ENCODE peak calls at places on chromosome 11, in ten cellular contexts. U is A549; H is pancreas; O is BE2C; B is Panc1; J is fibroblast of lung; T is thoracic aorta; G is naive thymus-derived CD4-positive, alpha-beta T cell; A is CD8-positive, alpha-beta T cell; F is left ventricle myocardium inferior. W is an unnamed sample. For H3K4me1, the result is how much of the 10 kb centered on the place peaks cover.

GRCh38 chr11:130979386-130979972 is 63.2 kb upstream of the SNX19 start:
- DNase-seq in U (peak), H (no peak), O (no peak), B (no peak), J (peak), T (no peak), G (no peak), A (no peak), F (no peak), W (no peak)

GRCh38 chr11:8794126-8794525 is 111.5 kb downstream of the RPL27A start:
- DNase-seq in U (no peak), H (no peak), O (no peak), B (no peak), J (no peak), T (no peak), G (no peak), A (no peak), F (no peak), W (no peak)

GRCh38 chr11:29120329-29120695 is 896.5 kb downstream of the KCNA4 start:
- DNase-seq in U (no peak), H (no peak), O (no peak), B (no peak), J (no peak), T (no peak), G (no peak), A (no peak), F (no peak), W (no peak)

GRCh38 chr11:46513934-46514342 is 79.9 kb downstream of the AMBRA1 start:
- DNase-seq in U (no peak), H (no peak), O (peak), B (no peak), J (peak), T (no peak), G (no peak), A (no peak), F (peak), W (no peak)

GRCh38 chr11:71163371-71163770 is 89.0 kb downstream of the SHANK2 start:
- DNase-seq in U (no peak), H (no peak), O (no peak), B (no peak), J (no peak), T (no peak), G (no peak), A (no peak), F (no peak), W (no peak)

GRCh38 chr11:17259519-17259918 is 17.0 kb upstream of the NUCB2 start:
- DNase-seq in U (no peak), H (no peak), O (no peak), B (no peak), J (no peak), T (no peak), G (no peak), A (no peak), F (no peak), W (no peak)

GRCh38 chr11:106152013-106152412 is 74.6 kb downstream of the AASDHPPT start:
- DNase-seq in U (no peak), H (peak), O (no peak), B (no peak), J (peak), T (no peak), G (no peak), A (no peak), F (no peak), W (no peak)

GRCh38 chr11:108233277-108233945 is 10.5 kb downstream of the ATM start:
- DNase-seq in U (no peak), H (no peak), O (no peak), B (no peak), J (no peak), T (no peak), G (no peak), A (no peak), F (no peak), W (no peak)

GRCh38 chr11:103528596-103528995 is 419.4 kb downstream of the DYNC2H1 start:
- DNase-seq in U (no peak), H (no peak), O (no peak), B (no peak), J (no peak), T (no peak), G (no peak), A (no peak), F (no peak), W (no peak)

GRCh38 chr11:129434641-129435498 is 59.2 kb downstream of the BARX2 start:
- DNase-seq in U (no peak), H (no peak), O (no peak), B (no peak), J (no peak), T (no peak), G (no peak), A (no peak), F (no peak), W (no peak)

GRCh38 chr11:27390959-27391326 is 27.9 kb upstream of the CCDC34 start:
- DNase-seq in U (no peak), H (no peak), O (no peak), B (no peak), J (no peak), T (no peak), G (no peak), A (no peak), F (no peak), W (no peak)

GRCh38 chr11:112525844-112526590 is 265.4 kb upstream of the PLET1 start:
- DNase-seq in U (no peak), H (no peak), O (no peak), B (no peak), J (no peak), T (no peak), G (no peak), A (no peak), F (no peak), W (no peak)

GRCh38 chr11:93039841-93040240 is 70.4 kb downstream of the MTNR1B start:
- DNase-seq in U (no peak), H (no peak), O (no peak), B (no peak), J (no peak), T (no peak), G (no peak), A (no peak), F (no peak), W (no peak)

GRCh38 chr11:15145635-15146034 is 30.9 kb downstream of the INSC start:
- DNase-seq in U (no peak), H (no peak), O (no peak), B (no peak), J (no peak), T (no peak), G (no peak), A (no peak), F (no peak), W (no peak)

GRCh38 chr11:115324569-115325432 is 179.4 kb downstream of the CADM1 start:
- DNase-seq in U (peak), H (no peak), O (peak), B (peak), J (peak), T (no peak), G (peak), A (no peak), F (no peak), W (no peak)

GRCh38 chr11:88603499-88603898 is 266.0 kb upstream of the CTSC start:
- DNase-seq in U (no peak), H (no peak), O (no peak), B (no peak), J (peak), T (no peak), G (no peak), A (no peak), F (no peak), W (no peak)

DNA sequence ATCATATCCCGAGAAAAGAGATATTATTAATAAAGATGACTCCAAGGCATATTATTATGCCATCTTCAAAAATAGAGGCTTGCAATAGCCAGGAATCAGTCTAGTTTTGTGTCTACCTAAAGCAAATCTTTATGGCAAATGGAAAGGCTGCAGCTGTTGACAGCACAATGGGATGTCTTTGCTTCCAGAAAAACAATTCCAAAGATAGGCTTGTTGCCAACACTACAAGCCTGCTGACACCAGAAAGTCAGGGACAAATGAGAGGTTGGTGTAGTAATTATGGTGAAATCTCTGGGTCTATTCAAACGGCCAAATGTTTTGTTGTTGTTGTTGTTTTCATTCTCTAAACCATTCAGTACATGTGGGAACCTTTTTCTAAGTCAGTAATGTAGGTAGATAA is 101.8 kb downstream of the LUZP2 start:
- DNase-seq in U (no peak), H (no peak), O (peak), B (no peak), J (no peak), T (no peak), G (no peak), A (no peak), F (no peak), W (no peak)
- H3K4me1 ChIP-seq in U (under half), H (under half), O (under half), B (under half), J (under half), T (under half), G (under half), A (under half), F (under half), W (under half)

GRCh38 chr11:128313931-128314330 is 273.4 kb downstream of the ETS1 start:
- DNase-seq in U (no peak), H (no peak), O (no peak), B (no peak), J (no peak), T (no peak), G (no peak), A (no peak), F (no peak), W (no peak)
- H3K4me1 ChIP-seq in U (under half), H (under half), O (under half), B (under half), J (under half), T (under half), G (half or more), A (half or more), F (under half), W (under half)

GRCh38 chr11:61697093-61697492 is 16.9 kb downstream of the DAGLA start:
- DNase-seq in U (peak), H (peak), O (no peak), B (no peak), J (no peak), T (no peak), G (no peak), A (no peak), F (no peak), W (no peak)
- H3K4me1 ChIP-seq in U (half or more), H (half or more), O (under half), B (half or more), J (under half), T (under half), G (under half), A (under half), F (half or more), W (half or more)

GRCh38 chr11:3855808-3856491 is 486 bp downstream of the STIM1 start:
- DNase-seq in U (peak), H (no peak), O (peak), B (no peak), J (peak), T (no peak), G (peak), A (peak), F (peak), W (no peak)
- H3K4me1 ChIP-seq in U (half or more), H (under half), O (under half), B (under half), J (under half), T (half or more), G (half or more), A (half or more), F (half or more), W (half or more)

DNA sequence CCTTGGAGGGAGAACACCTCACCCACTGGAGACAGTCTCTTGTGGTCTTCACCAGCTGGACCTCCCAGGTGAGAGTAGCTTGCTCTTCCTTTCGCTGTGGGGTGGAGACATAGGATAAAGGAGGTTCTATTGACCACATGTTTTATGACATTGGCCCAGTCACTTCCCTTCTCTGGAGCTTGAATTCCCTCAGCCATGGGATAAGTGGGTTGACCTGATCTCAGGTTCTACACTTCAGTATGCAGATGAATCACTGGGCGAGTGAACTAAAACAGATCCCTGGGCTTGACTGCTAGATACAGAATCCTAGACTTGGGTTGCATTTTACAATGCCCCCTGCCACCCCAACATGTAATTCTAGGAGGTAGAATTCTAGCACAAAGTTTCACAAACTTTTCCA is 54.8 kb upstream of the PRSS23 start:
- DNase-seq in U (no peak), H (no peak), O (no peak), B (no peak), J (no peak), T (no peak), G (no peak), A (no peak), F (no peak), W (no peak)
- H3K4me1 ChIP-seq in U (half or more), H (under half), O (under half), B (under half), J (under half), T (under half), G (under half), A (under half), F (under half), W (under half)

DNA sequence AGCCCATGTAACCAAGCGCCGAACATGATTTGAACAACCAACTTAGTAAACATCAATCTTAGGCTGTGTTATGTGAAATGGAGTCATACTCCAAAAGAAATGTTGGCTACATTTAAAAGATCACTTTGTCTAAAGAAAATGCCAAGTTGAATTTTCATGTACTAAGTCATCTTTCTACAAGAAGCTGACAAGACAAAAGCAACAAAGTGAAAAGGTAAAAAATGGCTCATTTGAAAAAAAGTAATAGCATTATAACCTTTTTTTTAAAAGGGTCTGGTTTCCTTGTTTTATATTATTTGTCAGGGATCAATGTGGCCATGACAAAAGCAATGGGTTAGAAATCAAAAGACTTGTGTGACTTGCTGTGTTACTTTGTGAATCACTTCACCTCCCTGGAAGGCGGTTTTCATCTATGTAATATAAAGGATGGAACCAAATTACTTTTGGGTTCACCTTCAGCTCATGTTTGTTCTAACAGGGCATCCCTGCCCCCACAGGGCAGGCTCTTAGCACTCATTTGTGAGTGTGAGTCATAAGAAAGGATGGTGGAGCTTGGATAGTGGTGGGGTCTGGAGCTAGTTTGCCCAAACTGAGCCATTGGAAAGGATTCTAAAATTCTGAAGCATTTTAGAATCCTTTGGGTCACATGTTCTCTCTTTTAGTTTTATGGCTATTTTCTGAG is 131.9 kb upstream of the MTMR2 start:
- DNase-seq in U (no peak), H (no peak), O (peak), B (no peak), J (peak), T (no peak), G (no peak), A (peak), F (no peak), W (no peak)
- H3K4me1 ChIP-seq in U (under half), H (under half), O (under half), B (under half), J (under half), T (under half), G (under half), A (under half), F (under half), W (under half)

GRCh38 chr11:114138411-114138810 is 78.9 kb downstream of the ZBTB16 start:
- DNase-seq in U (no peak), H (no peak), O (no peak), B (no peak), J (no peak), T (no peak), G (no peak), A (no peak), F (no peak), W (no peak)
- H3K4me1 ChIP-seq in U (under half), H (under half), O (under half), B (under half), J (under half), T (half or more), G (under half), A (under half), F (half or more), W (under half)

GRCh38 chr11:72637926-72638325 is 36.3 kb downstream of the PDE2A start:
- DNase-seq in U (no peak), H (no peak), O (peak), B (no peak), J (no peak), T (no peak), G (no peak), A (no peak), F (no peak), W (no peak)
- H3K4me1 ChIP-seq in U (under half), H (under half), O (under half), B (under half), J (under half), T (under half), G (under half), A (under half), F (half or more), W (under half)

DNA sequence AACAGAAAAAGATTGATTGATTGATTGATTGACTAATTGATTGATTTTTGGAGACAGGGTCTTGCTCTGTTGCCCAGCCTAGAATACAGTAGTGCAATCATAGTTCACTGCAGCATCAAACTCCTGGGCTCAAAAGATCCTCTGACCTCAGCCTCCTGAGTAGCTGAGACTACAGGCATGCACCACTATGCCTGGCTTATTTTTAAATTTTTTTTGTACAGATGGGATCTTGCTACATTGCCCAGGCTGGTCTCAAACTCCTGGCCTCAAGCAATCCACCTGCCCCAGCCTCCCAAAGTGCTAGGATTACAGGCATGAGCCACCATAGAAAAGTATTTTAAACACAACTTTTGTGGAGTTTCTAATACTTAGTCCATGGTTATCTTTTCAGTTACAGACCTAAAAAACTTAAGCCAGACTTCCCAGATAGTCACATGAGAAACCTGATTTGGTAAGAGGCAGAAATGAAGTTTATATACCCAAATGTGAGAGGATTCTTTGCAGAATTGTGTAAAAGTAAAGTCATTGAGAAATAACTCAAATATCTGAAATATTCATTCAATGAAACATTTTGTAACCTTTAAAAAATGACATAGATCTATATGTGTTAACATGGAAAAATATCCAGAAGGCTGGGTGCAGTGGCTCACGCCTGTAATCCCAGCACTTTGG is 186.5 kb downstream of the SWAP70 start:
- DNase-seq in U (no peak), H (no peak), O (no peak), B (no peak), J (no peak), T (no peak), G (no peak), A (no peak), F (no peak), W (no peak)
- H3K4me1 ChIP-seq in U (under half), H (under half), O (under half), B (under half), J (under half), T (under half), G (under half), A (under half), F (under half), W (under half)

GRCh38 chr11:10309163-10310093 is 4.6 kb downstream of the ADM start:
- DNase-seq in U (peak), H (peak), O (no peak), B (no peak), J (peak), T (no peak), G (no peak), A (no peak), F (peak), W (no peak)
- H3K4me1 ChIP-seq in U (under half), H (under half), O (under half), B (under half), J (under half), T (under half), G (under half), A (under half), F (half or more), W (under half)

W was measured in esophagus squamous epithelium.